ENCODE peak calls at places on chromosome 12, in eight cellular contexts. E is AML-193, F is esophagus muscularis mucosa, T is NT2/D1, M is ecto neural progenitor cell, Q is sigmoid colon, W is NCI-H1105, N is PC-3. U is an unnamed sample.

GRCh38 chr12:30437616-30438015 is 258.1 kb downstream of the IPO8 start:
- DNase-seq in T (no peak), E (no peak), F (peak), W (no peak), M (no peak), N (no peak), Q (no peak), U (no peak)

GRCh38 chr12:90065301-90065801 is 356.7 kb upstream of the ATP2B1 start:
- DNase-seq in Q (no peak), T (no peak), E (no peak), F (no peak), W (no peak), N (peak), M (no peak), U (no peak)

GRCh38 chr12:132268674-132269073 is 60.7 kb downstream of the GALNT9 start:
- DNase-seq in E (no peak), W (no peak), M (no peak), Q (no peak), N (no peak), F (no peak), T (no peak), U (no peak)

GRCh38 chr12:58364389-58365086 is 423.2 kb downstream of the ATP23 start:
- DNase-seq in W (no peak), T (no peak), M (no peak), N (peak), F (no peak), E (no peak), Q (no peak), U (no peak)

GRCh38 chr12:62581288-62582064 is 114.8 kb downstream of the MON2 start:
- DNase-seq in M (no peak), T (peak), N (peak), F (no peak), W (no peak), E (peak), Q (no peak), U (no peak)

GRCh38 chr12:21526053-21526452 is at the start of gene SPX:
- DNase-seq in Q (no peak), F (no peak), E (no peak), M (no peak), W (no peak), T (no peak), N (peak), U (no peak)

GRCh38 chr12:89470741-89471504 is 53.7 kb downstream of the GALNT4 start:
- DNase-seq in Q (no peak), N (peak), F (no peak), E (peak), M (no peak), T (no peak), W (peak), U (no peak)

GRCh38 chr12:15982471-15982870 is 71.3 kb downstream of the DERA start:
- DNase-seq in F (no peak), T (no peak), N (peak), E (peak), Q (no peak), M (no peak), W (no peak), U (no peak)